ENCODE peak calls at places on chromosomes 3 and 15, in four cellular contexts. D, U, P and E are unnamed samples.

GRCh38 chr3:183518446-183519185 is 36.9 kb downstream of the KLHL6 start:
- DNase-seq in D (no peak), P (no peak), U (no peak), E (no peak)

GRCh38 chr3:159762981-159763465 is 225.6 kb upstream of the IL12A start:
- DNase-seq in P (no peak), U (peak), D (peak), E (peak)

GRCh38 chr3:14774431-14774830 is 44.3 kb upstream of the FGD5 start:
- DNase-seq in D (no peak), P (no peak), U (no peak), E (no peak)

GRCh38 chr15:77723756-77724155 is 91.0 kb upstream of the LINGO1 start:
- DNase-seq in U (no peak), P (no peak), D (no peak), E (no peak)

GRCh38 chr3:14001136-14001535 is 121.3 kb upstream of the WNT7A start:
- DNase-seq in P (no peak), D (peak), U (no peak), E (no peak)

GRCh38 chr3:143337387-143337786 is 217.8 kb downstream of the CHST2 start:
- DNase-seq in D (no peak), P (no peak), U (no peak), E (no peak)

GRCh38 chr3:191020730-191021405 is 158.4 kb upstream of the GMNC start:
- DNase-seq in P (no peak), U (no peak), D (peak), E (no peak)

GRCh38 chr3:172107403-172107802 is 68.0 kb downstream of the FNDC3B start:
- DNase-seq in U (no peak), P (no peak), D (no peak), E (no peak)

GRCh38 chr3:68458646-68459045 is 473.7 kb downstream of the TAFA4 start:
- DNase-seq in D (no peak), U (no peak), P (no peak), E (no peak)

GRCh38 chr3:42681361-42682038 is 3.8 kb upstream of the KLHL40 start:
- DNase-seq in U (no peak), D (no peak), P (no peak), E (no peak)

GRCh38 chr3:32399030-32399620 is 7.5 kb downstream of the CMTM7 start:
- DNase-seq in D (peak), U (no peak), P (no peak), E (peak)

GRCh38 chr3:54547846-54548245 is 380.0 kb downstream of the LRTM1 start:
- DNase-seq in U (no peak), D (no peak), P (no peak), E (no peak)

GRCh38 chr3:194485876-194486539 is 794 bp downstream of the ATP13A3 start:
- DNase-seq in D (no peak), U (peak), P (peak), E (peak)

GRCh38 chr3:50464578-50464977 is 38.9 kb downstream of the CACNA2D2 start:
- DNase-seq in U (no peak), D (no peak), P (no peak), E (no peak)

GRCh38 chr3:30493912-30494311 is 112.5 kb upstream of the TGFBR2 start:
- DNase-seq in P (no peak), U (no peak), D (peak), E (no peak)

GRCh38 chr3:158718490-158719170 is 13.6 kb downstream of the RARRES1 start:
- DNase-seq in D (peak), P (no peak), U (no peak), E (no peak)

GRCh38 chr3:53996153-53996861 is 104.6 kb upstream of the SELENOK start:
- DNase-seq in U (no peak), D (no peak), P (no peak), E (no peak)

GRCh38 chr15:80467311-80467714 is 63.1 kb downstream of the ARNT2 start:
- DNase-seq in P (no peak), U (no peak), D (no peak), E (no peak)

GRCh38 chr3:127461286-127461685 is 129.2 kb downstream of the TPRA1 start:
- DNase-seq in P (no peak), D (no peak), U (no peak), E (no peak)

GRCh38 chr3:33883538-33884203 is 85.2 kb downstream of the PDCD6IP start:
- DNase-seq in D (peak), U (no peak), P (no peak), E (peak)

GRCh38 chr3:159239054-159239453 is 437.2 kb downstream of the MFSD1 start:
- DNase-seq in U (no peak), P (no peak), D (peak), E (no peak)

GRCh38 chr3:29384640-29385039 is 103.8 kb downstream of the RBMS3 start:
- DNase-seq in D (peak), P (no peak), U (peak), E (no peak)

GRCh38 chr3:181210275-181210674 is 220.7 kb upstream of the DNAJC19 start:
- DNase-seq in D (peak), U (no peak), P (no peak), E (no peak)

GRCh38 chr15:22811640-22812039 is 25.2 kb downstream of the NIPA1 start:
- DNase-seq in P (peak), U (peak), D (no peak), E (peak)

GRCh38 chr3:101827211-101828174 is 21.8 kb upstream of the NFKBIZ start:
- DNase-seq in D (peak), U (peak), P (peak), E (peak)

GRCh38 chr3:178277605-178278004 is 258.6 kb upstream of the KCNMB2 start:
- DNase-seq in D (no peak), U (no peak), P (peak), E (no peak)

GRCh38 chr3:31350307-31350706 is 182.4 kb upstream of the STT3B start:
- DNase-seq in P (no peak), D (no peak), U (no peak), E (no peak)

GRCh38 chr15:95556225-95556624 is 774.3 kb upstream of the NR2F2 start:
- DNase-seq in U (no peak), P (no peak), D (peak), E (no peak)

GRCh38 chr15:28957606-28958498 is 72.1 kb downstream of the APBA2 start:
- DNase-seq in P (no peak), D (no peak), U (no peak), E (no peak)

GRCh38 chr3:100927775-100928174 is 65.4 kb downstream of the ABI3BP start:
- DNase-seq in P (no peak), D (no peak), U (no peak), E (no peak)

DNA sequence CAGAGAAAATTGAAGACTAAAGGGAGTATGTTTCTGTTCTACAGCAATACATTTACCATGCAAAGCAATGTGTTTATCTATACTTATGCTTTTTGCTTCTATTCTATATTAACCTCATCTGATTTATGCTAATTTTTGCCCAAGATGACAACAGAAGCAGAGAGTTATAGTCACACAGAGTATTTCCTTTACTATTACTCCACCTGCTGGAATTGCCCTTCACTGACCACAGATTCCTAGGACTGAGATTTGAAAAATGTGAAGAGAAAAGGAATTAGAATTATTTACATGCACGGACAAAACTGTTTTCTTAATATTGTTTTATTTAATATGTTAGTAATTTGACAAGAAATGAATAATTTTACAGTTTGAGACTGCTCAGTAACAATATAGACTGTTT is 745.6 kb downstream of the VGLL3 start:
- DNase-seq in P (no peak), D (no peak), U (no peak), E (peak)
- TF ChIP-seq CTCF in P (no peak), D (peak), U (peak), E (peak)

DNA sequence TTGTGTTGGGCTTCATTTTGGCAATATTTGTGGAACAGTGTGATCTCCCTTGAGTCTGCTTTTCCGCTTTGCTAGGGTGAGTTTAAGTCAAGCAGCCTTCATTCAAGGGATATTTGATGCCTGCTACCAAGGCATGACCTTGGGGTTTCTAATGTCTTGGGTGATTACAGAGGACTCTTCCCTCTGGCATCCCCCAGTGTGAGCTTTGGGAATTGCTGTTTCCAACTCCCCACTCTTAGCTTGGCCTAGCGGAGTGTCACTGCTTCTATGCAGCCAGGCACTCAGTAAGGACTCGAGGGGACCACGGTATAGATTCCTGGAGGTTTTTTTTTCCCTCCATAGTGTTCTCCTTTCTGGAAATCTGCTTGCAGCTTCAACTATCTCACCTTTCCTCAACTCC is 21.1 kb downstream of the GCNT3 start:
- DNase-seq in P (no peak), U (no peak), D (no peak), E (peak)
- TF ChIP-seq CTCF in P (no peak), U (no peak), D (peak), E (peak)

DNA sequence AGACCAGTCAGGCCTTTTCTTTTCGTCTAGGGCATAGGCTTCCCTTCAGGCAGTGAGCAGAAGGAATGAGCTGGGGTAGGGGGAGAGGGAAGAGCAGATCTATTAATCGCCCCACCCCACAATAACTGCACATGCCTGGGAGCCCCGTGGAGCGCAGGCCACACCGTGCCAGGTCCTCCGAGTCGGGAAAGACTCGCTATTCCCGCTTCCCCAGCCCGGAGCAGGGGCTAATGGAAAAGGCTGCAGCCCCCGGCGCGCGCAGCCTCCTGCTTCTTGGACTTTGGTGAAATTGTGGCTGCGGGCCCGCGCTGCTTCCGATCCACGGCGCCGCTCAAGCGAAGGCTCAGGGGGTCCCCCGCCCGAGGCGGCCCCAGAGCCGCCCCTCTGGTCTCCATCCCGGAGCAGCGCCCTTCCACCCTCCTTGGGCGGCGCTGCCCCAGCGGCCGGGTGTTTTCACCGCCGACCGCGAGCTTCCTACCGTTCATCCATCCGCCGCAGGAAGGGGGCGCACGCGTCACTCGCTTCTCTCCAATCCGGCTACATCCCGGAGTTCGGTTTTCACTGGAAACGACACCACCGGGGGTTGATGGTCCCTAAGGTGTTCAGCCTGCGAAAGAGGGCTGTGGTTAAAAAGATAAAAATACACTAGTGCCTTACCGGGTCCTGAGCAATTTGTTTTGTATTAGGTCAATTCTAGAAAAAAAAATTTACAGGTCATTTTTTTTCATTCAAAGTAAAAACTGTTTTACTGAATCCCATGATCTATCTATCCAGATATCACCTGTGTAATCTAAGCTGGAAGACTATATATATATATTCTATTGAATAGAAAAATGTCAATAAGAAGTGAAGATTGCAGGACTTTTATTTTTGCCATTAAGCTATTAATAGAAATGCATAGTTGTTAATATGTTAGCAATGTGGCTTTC is 4.4 kb upstream of the SYNM start:
- DNase-seq in D (peak), P (peak), U (peak), E (peak)
- TF ChIP-seq CTCF in D (peak), P (peak), U (peak), E (peak)

GRCh38 chr3:133437391-133438093 is 37.7 kb downstream of the BFSP2 start:
- DNase-seq in D (peak), U (no peak), P (no peak), E (no peak)
- TF ChIP-seq CTCF in D (no peak), U (peak), P (no peak), E (no peak)

GRCh38 chr15:42549782-42550392 is 1.2 kb downstream of the HAUS2 start:
- DNase-seq in U (no peak), D (no peak), P (no peak), E (no peak)
- TF ChIP-seq CTCF in U (no peak), D (no peak), P (no peak), E (no peak)

DNA sequence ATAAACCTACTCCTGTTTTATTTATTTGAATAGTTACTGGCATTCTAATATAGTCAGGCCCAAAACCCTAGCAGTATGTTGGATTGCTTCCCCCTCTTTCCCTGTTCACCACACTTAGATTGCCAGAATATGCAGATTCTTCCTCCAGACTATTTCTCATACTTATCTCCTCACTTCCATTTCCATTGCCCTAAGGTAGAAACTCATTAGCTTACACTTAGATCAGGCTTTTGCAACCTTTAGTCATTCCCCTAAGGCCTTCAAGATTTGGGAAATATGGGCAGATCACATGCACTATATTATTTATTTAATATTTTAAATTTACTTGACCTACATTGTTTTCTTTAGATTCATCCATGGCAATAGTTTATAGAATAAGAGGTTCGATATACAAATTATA is 98.9 kb downstream of the MEIS2 start:
- DNase-seq in P (no peak), D (no peak), U (no peak), E (no peak)
- TF ChIP-seq CTCF in P (no peak), D (no peak), U (no peak), E (no peak)

GRCh38 chr3:162978136-162978535 is 1481.5 kb downstream of the OTOL1 start:
- DNase-seq in P (no peak), D (no peak), U (no peak), E (no peak)
- TF ChIP-seq CTCF in P (no peak), D (no peak), U (no peak), E (no peak)

GRCh38 chr3:157078131-157078835 is 81.7 kb downstream of the CCNL1 start:
- DNase-seq in D (no peak), P (no peak), U (no peak), E (no peak)
- TF ChIP-seq CTCF in D (no peak), P (no peak), U (no peak), E (no peak)

GRCh38 chr3:10288575-10288960 is 4.2 kb downstream of the GHRL start:
- DNase-seq in P (no peak), U (no peak), D (no peak), E (no peak)

GRCh38 chr3:10285742-10286524 is 6.8 kb downstream of the GHRL start:
- DNase-seq in U (no peak), D (no peak), P (no peak), E (no peak)

GRCh38 chr3:10285307-10285706 is 7.4 kb downstream of the GHRL start:
- DNase-seq in U (no peak), P (no peak), D (no peak), E (no peak)

GRCh38 chr3:10287936-10288574 is 4.7 kb downstream of the GHRL start:
- DNase-seq in P (no peak), U (no peak), D (no peak), E (no peak)

DNA sequence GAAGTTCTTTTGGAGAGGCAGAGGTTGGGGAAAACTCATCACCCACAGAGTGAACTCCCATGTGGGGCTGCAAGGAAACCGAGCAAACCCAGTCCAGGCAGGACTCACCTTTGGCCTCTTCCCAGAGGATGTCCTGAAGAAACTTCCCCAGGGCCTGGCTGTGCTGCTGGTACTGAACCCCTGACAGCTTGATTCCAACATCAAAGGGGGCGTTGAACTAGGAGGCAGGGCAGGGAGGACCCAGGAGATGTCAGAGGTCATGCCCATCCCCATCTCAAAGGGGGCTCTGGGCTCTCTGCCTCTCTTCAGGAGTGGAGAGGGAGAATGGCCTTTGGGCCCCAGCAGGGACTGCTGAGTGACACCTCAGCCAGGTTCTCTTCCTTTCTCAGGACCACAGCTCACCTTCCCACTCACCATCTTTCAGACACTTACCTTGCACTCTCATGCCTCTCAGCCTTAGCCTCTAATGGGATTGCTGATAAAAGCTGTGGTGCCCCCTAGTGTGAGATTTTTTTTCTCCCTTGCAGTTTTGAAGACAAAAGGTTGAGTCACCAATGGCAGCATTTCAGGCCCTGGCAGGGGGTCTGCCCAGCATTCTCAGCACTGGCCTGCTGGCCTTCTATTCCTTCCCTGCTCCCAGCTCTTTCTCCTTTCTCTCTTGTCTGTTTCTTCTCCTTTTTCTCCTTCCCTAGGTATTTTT is 6.0 kb downstream of the GHRL start:
- DNase-seq in D (peak), U (no peak), P (peak), E (no peak)
- TF ChIP-seq CTCF in D (no peak), U (no peak), P (no peak), E (no peak)

DNA sequence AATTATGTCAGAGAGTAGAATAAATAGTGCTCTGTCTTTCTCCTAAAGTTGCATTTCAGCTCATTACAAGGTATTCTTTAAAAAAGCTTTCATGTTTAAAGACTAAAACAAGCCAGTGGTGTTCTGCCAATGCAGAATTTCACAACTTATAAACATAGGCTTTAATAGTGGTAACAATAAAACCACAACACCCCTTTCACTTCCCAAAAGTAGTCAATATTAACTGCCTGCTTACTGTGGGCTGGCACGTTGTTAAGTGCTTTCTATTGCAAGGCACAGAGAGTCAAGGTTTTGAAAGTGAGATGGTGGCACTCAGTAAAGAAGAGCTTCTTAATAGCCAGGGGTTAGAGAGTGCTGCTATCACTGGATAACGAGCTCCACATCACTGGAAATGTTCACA is 8.4 kb upstream of the RTP1 start:
- DNase-seq in P (no peak), D (no peak), U (no peak), E (no peak)
- TF ChIP-seq CTCF in P (no peak), D (no peak), U (no peak), E (no peak)